ENCODE peak calls at places on chromosomes 7 and 10, in four cellular contexts. X is endodermal cell, B is HepG2, T is HTR-8/SVneo. W is an unnamed sample.

GRCh38 chr10:67075381-67076001 is 149.7 kb downstream of the LRRTM3 start:
- DNase-seq in X (no peak), B (no peak), T (no peak), W (no peak)

GRCh38 chr7:158114056-158114850 is 473.4 kb downstream of the PTPRN2 start:
- DNase-seq in X (peak), B (no peak), T (no peak), W (no peak)

GRCh38 chr10:89279449-89279869 is 22.4 kb upstream of the IFIT2 start:
- DNase-seq in X (no peak), B (no peak), T (no peak), W (peak)

GRCh38 chr7:12827219-12827821 is 139.9 kb downstream of the ARL4A start:
- DNase-seq in X (no peak), B (no peak), T (no peak), W (no peak)

GRCh38 chr7:43572516-43573049 is 10.3 kb upstream of the STK17A start:
- DNase-seq in X (no peak), B (no peak), T (peak), W (peak)

GRCh38 chr7:149559711-149560110 is 62.1 kb upstream of the ZNF746 start:
- DNase-seq in X (no peak), B (no peak), T (no peak), W (no peak)

GRCh38 chr10:70348228-70348850 is 34.1 kb downstream of the LRRC20 start:
- DNase-seq in X (peak), B (no peak), T (peak), W (no peak)

GRCh38 chr7:76260171-76260703 is 42.2 kb upstream of the HSPB1 start:
- DNase-seq in X (peak), B (peak), T (peak), W (no peak)

GRCh38 chr7:115724400-115725056 is 306.0 kb downstream of the TFEC start:
- DNase-seq in X (no peak), B (peak), T (no peak), W (no peak)

GRCh38 chr10:79400567-79401004 is 44.8 kb downstream of the ZCCHC24 start:
- DNase-seq in X (peak), B (peak), T (peak), W (peak)

GRCh38 chr7:106176414-106177294 is 64.5 kb upstream of the SYPL1 start:
- DNase-seq in X (peak), B (peak), T (peak), W (no peak)

W was measured in PC-9.